ENCODE peak calls at places on chromosomes 6 and 20, in eight cellular contexts. One of them, this sample, is unnamed.

GRCh38 chr6:104421650-104422049 is 438.1 kb downstream of the HACE1 start:
- DNase-seq in MM.1S: no peak
- DNase-seq in CD8-positive, alpha-beta T cell: no peak
- DNase-seq in left ventricle myocardium inferior: no peak
- DNase-seq in RWPE2: no peak
- DNase-seq in heart right ventricle: no peak
- DNase-seq in OCI-LY7: no peak
- DNase-seq in psoas muscle: no peak
- DNase-seq in this sample: no peak

GRCh38 chr6:137692806-137693205 is 174.3 kb upstream of the TNFAIP3 start:
- DNase-seq in psoas muscle: no peak
- DNase-seq in OCI-LY7: no peak
- DNase-seq in RWPE2: no peak
- DNase-seq in CD8-positive, alpha-beta T cell: no peak
- DNase-seq in MM.1S: no peak
- DNase-seq in left ventricle myocardium inferior: no peak
- DNase-seq in heart right ventricle: no peak
- DNase-seq in this sample: no peak

GRCh38 chr6:30207619-30208295 is 5.4 kb downstream of the TRIM26 start:
- DNase-seq in heart right ventricle: no peak
- DNase-seq in CD8-positive, alpha-beta T cell: no peak
- DNase-seq in left ventricle myocardium inferior: no peak
- DNase-seq in OCI-LY7: no peak
- DNase-seq in psoas muscle: no peak
- DNase-seq in RWPE2: no peak
- DNase-seq in MM.1S: no peak
- DNase-seq in this sample: no peak

GRCh38 chr20:17684077-17684888 is 2.2 kb upstream of the RRBP1 start:
- DNase-seq in RWPE2: peak; percentile 46
- DNase-seq in left ventricle myocardium inferior: no peak
- DNase-seq in psoas muscle: no peak
- DNase-seq in MM.1S: no peak
- DNase-seq in heart right ventricle: no peak
- DNase-seq in CD8-positive, alpha-beta T cell: no peak
- DNase-seq in OCI-LY7: no peak
- DNase-seq in this sample: no peak

GRCh38 chr20:3889489-3890409 is 562 bp downstream of the PANK2 start:
- DNase-seq in heart right ventricle: peak; percentile 48
- DNase-seq in MM.1S: peak; percentile 37
- DNase-seq in RWPE2: no peak
- DNase-seq in CD8-positive, alpha-beta T cell: peak; percentile 38
- DNase-seq in OCI-LY7: peak; percentile 64
- DNase-seq in psoas muscle: peak; percentile 76
- DNase-seq in left ventricle myocardium inferior: peak; percentile 37
- DNase-seq in this sample: peak; percentile 77

GRCh38 chr6:131819507-131820228 is 11.8 kb downstream of the ENPP1 start:
- DNase-seq in RWPE2: no peak
- DNase-seq in left ventricle myocardium inferior: no peak
- DNase-seq in OCI-LY7: no peak
- DNase-seq in MM.1S: no peak
- DNase-seq in heart right ventricle: no peak
- DNase-seq in CD8-positive, alpha-beta T cell: no peak
- DNase-seq in psoas muscle: no peak
- DNase-seq in this sample: no peak

GRCh38 chr6:41682056-41682477 is 43.8 kb downstream of the MDFI start:
- DNase-seq in RWPE2: peak; percentile 88
- DNase-seq in psoas muscle: peak; percentile 94
- DNase-seq in heart right ventricle: peak; percentile 89
- DNase-seq in CD8-positive, alpha-beta T cell: peak; percentile 44
- DNase-seq in MM.1S: peak; percentile 62
- DNase-seq in left ventricle myocardium inferior: peak; percentile 94
- DNase-seq in OCI-LY7: peak; percentile 78
- DNase-seq in this sample: peak; percentile 70

GRCh38 chr6:151882206-151882605 is 74.7 kb downstream of the ESR1 start:
- DNase-seq in CD8-positive, alpha-beta T cell: no peak
- DNase-seq in MM.1S: no peak
- DNase-seq in RWPE2: no peak
- DNase-seq in left ventricle myocardium inferior: no peak
- DNase-seq in psoas muscle: no peak
- DNase-seq in OCI-LY7: no peak
- DNase-seq in heart right ventricle: no peak
- DNase-seq in this sample: no peak

GRCh38 chr20:54290636-54291035 is 82.7 kb downstream of the PFDN4 start:
- DNase-seq in OCI-LY7: no peak
- DNase-seq in heart right ventricle: no peak
- DNase-seq in MM.1S: no peak
- DNase-seq in psoas muscle: no peak
- DNase-seq in CD8-positive, alpha-beta T cell: no peak
- DNase-seq in left ventricle myocardium inferior: no peak
- DNase-seq in RWPE2: no peak
- DNase-seq in this sample: no peak

GRCh38 chr6:322940-323729 is 30.8 kb downstream of the DUSP22 start:
- DNase-seq in OCI-LY7: peak; percentile 91
- DNase-seq in heart right ventricle: no peak
- DNase-seq in left ventricle myocardium inferior: no peak
- DNase-seq in MM.1S: peak; percentile 96
- DNase-seq in psoas muscle: no peak
- DNase-seq in RWPE2: peak; percentile 59
- DNase-seq in CD8-positive, alpha-beta T cell: no peak
- DNase-seq in this sample: no peak
- H3K4me3 ChIP-seq in OCI-LY7: peak overlapping the region; percentile 18
- H3K4me3 ChIP-seq in heart right ventricle: no peak overlapping the region
- H3K4me3 ChIP-seq in left ventricle myocardium inferior: no peak overlapping the region
- H3K4me3 ChIP-seq in MM.1S: peak overlapping the region; percentile 23
- H3K4me3 ChIP-seq in psoas muscle: no peak overlapping the region
- H3K4me3 ChIP-seq in RWPE2: no peak overlapping the region
- H3K4me3 ChIP-seq in CD8-positive, alpha-beta T cell: no peak overlapping the region
- H3K4me3 ChIP-seq in this sample: no peak overlapping the region

DNA sequence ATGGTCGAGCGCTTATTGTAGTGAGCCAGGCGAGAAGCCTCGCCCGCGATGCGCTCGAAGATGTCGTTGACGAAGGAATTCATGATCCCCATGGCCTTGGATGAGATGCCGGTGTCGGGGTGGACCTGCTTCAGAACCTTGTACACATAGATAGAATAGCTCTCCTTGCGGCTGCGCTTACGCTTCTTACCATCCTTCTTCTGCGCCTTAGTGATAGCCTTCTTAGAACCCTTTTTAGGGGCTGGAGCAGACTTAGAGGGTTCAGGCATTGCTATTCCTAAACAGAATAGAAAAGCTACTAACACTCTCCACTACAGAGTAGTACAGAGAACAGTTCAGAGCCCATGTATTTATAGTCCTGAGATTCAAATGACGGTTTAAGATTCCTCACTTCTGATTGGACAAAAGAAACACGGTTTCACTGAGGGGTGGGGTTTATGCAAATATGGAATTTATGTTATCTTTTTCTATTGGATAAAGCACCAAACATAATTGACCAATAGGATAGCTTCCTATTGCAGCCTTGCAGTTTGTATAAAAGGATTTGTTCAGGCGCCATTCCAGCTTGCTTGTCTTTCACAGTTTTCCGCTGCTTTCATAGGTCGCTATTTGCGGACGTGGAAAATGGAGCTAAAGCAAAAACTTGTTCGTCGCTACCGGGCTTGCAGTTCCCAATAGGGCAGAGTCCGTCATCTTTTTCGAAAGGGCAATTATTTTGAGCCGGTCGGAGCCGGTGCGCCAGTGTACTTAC is 43.7 kb upstream of the HFE start:
- DNase-seq in RWPE2: no peak
- DNase-seq in CD8-positive, alpha-beta T cell: peak; percentile 52
- DNase-seq in OCI-LY7: peak; percentile 98
- DNase-seq in MM.1S: peak; percentile 95
- DNase-seq in psoas muscle: peak; percentile 68
- DNase-seq in left ventricle myocardium inferior: peak; percentile 34
- DNase-seq in heart right ventricle: peak; percentile 29
- DNase-seq in this sample: peak; percentile 86
- TF ChIP-seq CTCF in RWPE2: no peak
- TF ChIP-seq CTCF in CD8-positive, alpha-beta T cell: no peak
- TF ChIP-seq CTCF in OCI-LY7: no peak
- TF ChIP-seq CTCF in MM.1S: no peak
- TF ChIP-seq CTCF in psoas muscle: no peak
- TF ChIP-seq CTCF in left ventricle myocardium inferior: no peak
- TF ChIP-seq CTCF in heart right ventricle: no peak
- TF ChIP-seq CTCF in this sample: no peak

GRCh38 chr20:63767886-63768285 is 28.3 kb downstream of the SLC2A4RG start:
- DNase-seq in RWPE2: no peak
- DNase-seq in MM.1S: no peak
- DNase-seq in OCI-LY7: no peak
- DNase-seq in psoas muscle: no peak
- DNase-seq in CD8-positive, alpha-beta T cell: no peak
- DNase-seq in left ventricle myocardium inferior: no peak
- DNase-seq in heart right ventricle: no peak
- DNase-seq in this sample: no peak
- H3K36me3 ChIP-seq in RWPE2: no peaks in the 10 kb centered on the region
- H3K36me3 ChIP-seq in MM.1S: no peaks in the 10 kb centered on the region
- H3K36me3 ChIP-seq in OCI-LY7: no peaks in the 10 kb centered on the region
- H3K36me3 ChIP-seq in psoas muscle: peaks cover 6% of the 10 kb centered on the region
- H3K36me3 ChIP-seq in CD8-positive, alpha-beta T cell: no peaks in the 10 kb centered on the region
- H3K36me3 ChIP-seq in left ventricle myocardium inferior: peaks cover 52% of the 10 kb centered on the region
- H3K36me3 ChIP-seq in heart right ventricle: peaks cover 6% of the 10 kb centered on the region
- H3K36me3 ChIP-seq in this sample: no peaks in the 10 kb centered on the region

GRCh38 chr6:583639-584038 is 73.3 kb downstream of the HUS1B start:
- DNase-seq in psoas muscle: no peak
- DNase-seq in heart right ventricle: no peak
- DNase-seq in RWPE2: no peak
- DNase-seq in MM.1S: no peak
- DNase-seq in CD8-positive, alpha-beta T cell: no peak
- DNase-seq in left ventricle myocardium inferior: no peak
- DNase-seq in OCI-LY7: no peak
- DNase-seq in this sample: no peak

GRCh38 chr6:586553-586952 is 70.3 kb downstream of the HUS1B start:
- DNase-seq in heart right ventricle: no peak
- DNase-seq in psoas muscle: no peak
- DNase-seq in left ventricle myocardium inferior: no peak
- DNase-seq in RWPE2: no peak
- DNase-seq in CD8-positive, alpha-beta T cell: no peak
- DNase-seq in OCI-LY7: no peak
- DNase-seq in MM.1S: no peak
- DNase-seq in this sample: no peak

GRCh38 chr6:583116-583515 is 73.8 kb downstream of the HUS1B start:
- DNase-seq in MM.1S: no peak
- DNase-seq in psoas muscle: no peak
- DNase-seq in heart right ventricle: no peak
- DNase-seq in OCI-LY7: no peak
- DNase-seq in RWPE2: no peak
- DNase-seq in CD8-positive, alpha-beta T cell: no peak
- DNase-seq in left ventricle myocardium inferior: no peak
- DNase-seq in this sample: no peak

GRCh38 chr6:579339-579738 is 77.6 kb downstream of the HUS1B start:
- DNase-seq in psoas muscle: no peak
- DNase-seq in RWPE2: no peak
- DNase-seq in OCI-LY7: peak; percentile 13
- DNase-seq in CD8-positive, alpha-beta T cell: no peak
- DNase-seq in MM.1S: no peak
- DNase-seq in heart right ventricle: no peak
- DNase-seq in left ventricle myocardium inferior: no peak
- DNase-seq in this sample: no peak

DNA sequence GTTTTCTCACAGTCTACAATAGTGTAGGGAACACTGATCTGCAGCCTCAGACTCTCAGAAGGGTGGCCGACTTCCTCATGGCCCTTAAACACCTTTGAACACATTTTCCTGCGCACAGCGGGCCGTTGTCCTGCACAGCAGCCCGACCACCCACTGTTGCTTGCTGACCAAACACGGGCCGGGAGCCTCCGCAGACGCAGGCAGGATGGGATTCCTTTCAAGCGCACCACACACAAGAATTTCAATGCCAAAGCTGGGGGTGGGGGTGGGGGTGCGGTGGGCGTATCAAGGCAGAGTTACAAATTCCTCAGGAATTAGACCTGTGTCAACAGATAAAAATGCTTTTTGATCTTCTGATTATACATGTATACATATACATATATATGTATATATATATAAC is 74.5 kb downstream of the HUS1B start:
- DNase-seq in MM.1S: no peak
- DNase-seq in psoas muscle: no peak
- DNase-seq in RWPE2: no peak
- DNase-seq in OCI-LY7: no peak
- DNase-seq in heart right ventricle: no peak
- DNase-seq in CD8-positive, alpha-beta T cell: no peak
- DNase-seq in left ventricle myocardium inferior: no peak
- DNase-seq in this sample: no peak
- H3K4me3 ChIP-seq in MM.1S: no peak overlapping the region
- H3K4me3 ChIP-seq in psoas muscle: no peak overlapping the region
- H3K4me3 ChIP-seq in RWPE2: no peak overlapping the region
- H3K4me3 ChIP-seq in OCI-LY7: no peak overlapping the region
- H3K4me3 ChIP-seq in heart right ventricle: no peak overlapping the region
- H3K4me3 ChIP-seq in CD8-positive, alpha-beta T cell: no peak overlapping the region
- H3K4me3 ChIP-seq in left ventricle myocardium inferior: no peak overlapping the region
- H3K4me3 ChIP-seq in this sample: no peak overlapping the region

DNA sequence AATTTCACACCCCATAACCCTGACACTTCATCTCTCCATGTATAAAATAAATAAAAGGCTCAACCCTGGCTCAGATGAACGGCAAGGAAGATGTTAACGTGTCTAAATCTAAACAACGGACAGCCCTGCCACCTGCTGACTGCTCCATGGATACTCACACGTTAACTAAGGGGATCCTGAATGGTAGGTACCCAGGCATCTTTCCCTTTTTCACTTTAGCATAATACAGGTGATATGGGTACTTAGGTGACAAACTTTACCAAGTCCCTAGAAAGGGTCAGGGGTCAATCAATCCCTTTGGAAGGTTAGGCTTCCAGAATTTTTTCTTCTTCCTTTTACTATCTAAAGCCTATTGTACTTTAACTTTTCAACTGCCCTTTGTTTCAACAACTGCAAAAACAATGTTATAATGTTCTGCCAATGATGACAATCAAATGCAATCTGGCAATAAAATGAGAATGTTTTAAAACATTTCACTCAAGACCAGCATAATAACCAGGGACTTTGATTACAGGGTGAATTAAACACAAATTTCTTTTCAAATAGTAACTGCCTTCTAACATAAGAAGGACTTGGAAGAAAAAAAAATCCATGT is 52.4 kb upstream of the IPCEF1 start:
- DNase-seq in psoas muscle: no peak
- DNase-seq in OCI-LY7: peak; percentile 11
- DNase-seq in left ventricle myocardium inferior: no peak
- DNase-seq in RWPE2: no peak
- DNase-seq in MM.1S: no peak
- DNase-seq in heart right ventricle: no peak
- DNase-seq in CD8-positive, alpha-beta T cell: no peak
- DNase-seq in this sample: no peak
- TF ChIP-seq CTCF in psoas muscle: peak; percentile 50
- TF ChIP-seq CTCF in OCI-LY7: peak; percentile 28
- TF ChIP-seq CTCF in left ventricle myocardium inferior: peak; percentile 54
- TF ChIP-seq CTCF in RWPE2: peak; percentile 56
- TF ChIP-seq CTCF in MM.1S: no peak
- TF ChIP-seq CTCF in heart right ventricle: peak; percentile 25
- TF ChIP-seq CTCF in CD8-positive, alpha-beta T cell: no peak
- TF ChIP-seq CTCF in this sample: no peak

GRCh38 chr20:49831770-49832631 is 19.4 kb downstream of the SLC9A8 start:
- DNase-seq in CD8-positive, alpha-beta T cell: no peak
- DNase-seq in OCI-LY7: no peak
- DNase-seq in RWPE2: no peak
- DNase-seq in left ventricle myocardium inferior: no peak
- DNase-seq in heart right ventricle: no peak
- DNase-seq in psoas muscle: no peak
- DNase-seq in MM.1S: no peak
- DNase-seq in this sample: no peak
- H3K36me3 ChIP-seq in CD8-positive, alpha-beta T cell: peaks cover 14% of the 10 kb centered on the region
- H3K36me3 ChIP-seq in OCI-LY7: peaks cover 58% of the 10 kb centered on the region
- H3K36me3 ChIP-seq in RWPE2: peaks cover 21% of the 10 kb centered on the region
- H3K36me3 ChIP-seq in left ventricle myocardium inferior: peaks cover 47% of the 10 kb centered on the region
- H3K36me3 ChIP-seq in heart right ventricle: no peaks in the 10 kb centered on the region
- H3K36me3 ChIP-seq in psoas muscle: peaks cover 43% of the 10 kb centered on the region
- H3K36me3 ChIP-seq in MM.1S: no peaks in the 10 kb centered on the region
- H3K36me3 ChIP-seq in this sample: peaks cover 7% of the 10 kb centered on the region